ENCODE peak calls at places on chromosomes 7 and 10, in six cellular contexts. One of them, this sample, is unnamed.

GRCh38 chr10:34599401-34599800 is 215.7 kb downstream of the PARD3 start:
- DNase-seq in SHP77: no peak
- DNase-seq in epithelial cell of esophagus: no peak
- DNase-seq in EL: no peak
- DNase-seq in stimulated activated CD4-positive, alpha-beta T cell treated with anti-CD3 and anti-CD28 coated beads, Interleukin-12 subunit alpha, Interleukin-12 subunit beta, amount 100 ng/mL, for 4 hours: no peak
- DNase-seq in stromal cell of bone marrow: no peak
- DNase-seq in this sample: no peak

GRCh38 chr7:108455524-108455832 is 758 bp downstream of the NRCAM start:
- DNase-seq in SHP77: no peak
- DNase-seq in stromal cell of bone marrow: no peak
- DNase-seq in stimulated activated CD4-positive, alpha-beta T cell treated with anti-CD3 and anti-CD28 coated beads, Interleukin-12 subunit alpha, Interleukin-12 subunit beta, amount 100 ng/mL, for 4 hours: no peak
- DNase-seq in EL: no peak
- DNase-seq in epithelial cell of esophagus: peak
- DNase-seq in this sample: no peak

GRCh38 chr10:112622786-112623185 is 175.8 kb downstream of the VTI1A start:
- DNase-seq in stromal cell of bone marrow: peak
- DNase-seq in epithelial cell of esophagus: no peak
- DNase-seq in EL: no peak
- DNase-seq in stimulated activated CD4-positive, alpha-beta T cell treated with anti-CD3 and anti-CD28 coated beads, Interleukin-12 subunit alpha, Interleukin-12 subunit beta, amount 100 ng/mL, for 4 hours: no peak
- DNase-seq in SHP77: no peak
- DNase-seq in this sample: no peak

GRCh38 chr10:42875792-42876191 is 93.2 kb downstream of the BMS1 start:
- DNase-seq in SHP77: peak
- DNase-seq in EL: peak
- DNase-seq in epithelial cell of esophagus: no peak
- DNase-seq in stimulated activated CD4-positive, alpha-beta T cell treated with anti-CD3 and anti-CD28 coated beads, Interleukin-12 subunit alpha, Interleukin-12 subunit beta, amount 100 ng/mL, for 4 hours: no peak
- DNase-seq in stromal cell of bone marrow: no peak
- DNase-seq in this sample: no peak

GRCh38 chr7:56097700-56098099 is 4.9 kb upstream of the PHKG1 start:
- DNase-seq in stimulated activated CD4-positive, alpha-beta T cell treated with anti-CD3 and anti-CD28 coated beads, Interleukin-12 subunit alpha, Interleukin-12 subunit beta, amount 100 ng/mL, for 4 hours: no peak
- DNase-seq in stromal cell of bone marrow: peak
- DNase-seq in EL: peak
- DNase-seq in SHP77: no peak
- DNase-seq in epithelial cell of esophagus: no peak
- DNase-seq in this sample: peak

GRCh38 chr10:33412261-33413092 is 78.0 kb upstream of the NRP1 start:
- DNase-seq in epithelial cell of esophagus: peak
- DNase-seq in stimulated activated CD4-positive, alpha-beta T cell treated with anti-CD3 and anti-CD28 coated beads, Interleukin-12 subunit alpha, Interleukin-12 subunit beta, amount 100 ng/mL, for 4 hours: no peak
- DNase-seq in SHP77: no peak
- DNase-seq in EL: peak
- DNase-seq in stromal cell of bone marrow: peak
- DNase-seq in this sample: peak

GRCh38 chr10:4195214-4195613 is 410.2 kb upstream of the KLF6 start:
- DNase-seq in stimulated activated CD4-positive, alpha-beta T cell treated with anti-CD3 and anti-CD28 coated beads, Interleukin-12 subunit alpha, Interleukin-12 subunit beta, amount 100 ng/mL, for 4 hours: no peak
- DNase-seq in epithelial cell of esophagus: peak
- DNase-seq in stromal cell of bone marrow: peak
- DNase-seq in SHP77: no peak
- DNase-seq in EL: peak
- DNase-seq in this sample: no peak

GRCh38 chr10:56596257-56596656 is 235.2 kb upstream of the ZWINT start:
- DNase-seq in epithelial cell of esophagus: no peak
- DNase-seq in stromal cell of bone marrow: no peak
- DNase-seq in stimulated activated CD4-positive, alpha-beta T cell treated with anti-CD3 and anti-CD28 coated beads, Interleukin-12 subunit alpha, Interleukin-12 subunit beta, amount 100 ng/mL, for 4 hours: no peak
- DNase-seq in EL: no peak
- DNase-seq in SHP77: no peak
- DNase-seq in this sample: no peak

GRCh38 chr10:93894516-93895378 is 969 bp downstream of the SLC35G1 start:
- DNase-seq in SHP77: no peak
- DNase-seq in epithelial cell of esophagus: no peak
- DNase-seq in stimulated activated CD4-positive, alpha-beta T cell treated with anti-CD3 and anti-CD28 coated beads, Interleukin-12 subunit alpha, Interleukin-12 subunit beta, amount 100 ng/mL, for 4 hours: no peak
- DNase-seq in stromal cell of bone marrow: no peak
- DNase-seq in EL: peak
- DNase-seq in this sample: no peak

GRCh38 chr7:129831424-129832058 is 121.2 kb downstream of the UBE2H start:
- DNase-seq in SHP77: no peak
- DNase-seq in stimulated activated CD4-positive, alpha-beta T cell treated with anti-CD3 and anti-CD28 coated beads, Interleukin-12 subunit alpha, Interleukin-12 subunit beta, amount 100 ng/mL, for 4 hours: no peak
- DNase-seq in stromal cell of bone marrow: no peak
- DNase-seq in epithelial cell of esophagus: peak
- DNase-seq in EL: peak
- DNase-seq in this sample: no peak

GRCh38 chr10:45204954-45205775 is 110.2 kb downstream of the OR13A1 start:
- DNase-seq in EL: no peak
- DNase-seq in stimulated activated CD4-positive, alpha-beta T cell treated with anti-CD3 and anti-CD28 coated beads, Interleukin-12 subunit alpha, Interleukin-12 subunit beta, amount 100 ng/mL, for 4 hours: no peak
- DNase-seq in stromal cell of bone marrow: no peak
- DNase-seq in epithelial cell of esophagus: no peak
- DNase-seq in SHP77: no peak
- DNase-seq in this sample: no peak

GRCh38 chr10:86349940-86350630 is 16.5 kb downstream of the GRID1 start:
- DNase-seq in EL: no peak
- DNase-seq in stromal cell of bone marrow: no peak
- DNase-seq in SHP77: no peak
- DNase-seq in stimulated activated CD4-positive, alpha-beta T cell treated with anti-CD3 and anti-CD28 coated beads, Interleukin-12 subunit alpha, Interleukin-12 subunit beta, amount 100 ng/mL, for 4 hours: no peak
- DNase-seq in epithelial cell of esophagus: no peak
- DNase-seq in this sample: peak

GRCh38 chr7:45662540-45663166 is 88.5 kb downstream of the ADCY1 start:
- DNase-seq in stimulated activated CD4-positive, alpha-beta T cell treated with anti-CD3 and anti-CD28 coated beads, Interleukin-12 subunit alpha, Interleukin-12 subunit beta, amount 100 ng/mL, for 4 hours: no peak
- DNase-seq in EL: no peak
- DNase-seq in SHP77: no peak
- DNase-seq in epithelial cell of esophagus: no peak
- DNase-seq in stromal cell of bone marrow: no peak
- DNase-seq in this sample: no peak

GRCh38 chr7:41170466-41170865 is 532.4 kb downstream of the INHBA start:
- DNase-seq in epithelial cell of esophagus: no peak
- DNase-seq in SHP77: no peak
- DNase-seq in stromal cell of bone marrow: no peak
- DNase-seq in EL: no peak
- DNase-seq in stimulated activated CD4-positive, alpha-beta T cell treated with anti-CD3 and anti-CD28 coated beads, Interleukin-12 subunit alpha, Interleukin-12 subunit beta, amount 100 ng/mL, for 4 hours: no peak
- DNase-seq in this sample: no peak

GRCh38 chr10:97701438-97702064 is 12.0 kb upstream of the MARVELD1 start:
- DNase-seq in EL: peak
- DNase-seq in epithelial cell of esophagus: peak
- DNase-seq in SHP77: peak
- DNase-seq in stromal cell of bone marrow: peak
- DNase-seq in stimulated activated CD4-positive, alpha-beta T cell treated with anti-CD3 and anti-CD28 coated beads, Interleukin-12 subunit alpha, Interleukin-12 subunit beta, amount 100 ng/mL, for 4 hours: peak
- DNase-seq in this sample: no peak

GRCh38 chr10:10803273-10803672 is 214.4 kb upstream of the CELF2 start:
- DNase-seq in stromal cell of bone marrow: peak
- DNase-seq in stimulated activated CD4-positive, alpha-beta T cell treated with anti-CD3 and anti-CD28 coated beads, Interleukin-12 subunit alpha, Interleukin-12 subunit beta, amount 100 ng/mL, for 4 hours: no peak
- DNase-seq in SHP77: no peak
- DNase-seq in epithelial cell of esophagus: no peak
- DNase-seq in EL: no peak
- DNase-seq in this sample: peak

GRCh38 chr10:115402690-115403089 is 309.5 kb downstream of the ATRNL1 start:
- DNase-seq in epithelial cell of esophagus: peak
- DNase-seq in stimulated activated CD4-positive, alpha-beta T cell treated with anti-CD3 and anti-CD28 coated beads, Interleukin-12 subunit alpha, Interleukin-12 subunit beta, amount 100 ng/mL, for 4 hours: no peak
- DNase-seq in stromal cell of bone marrow: peak
- DNase-seq in SHP77: no peak
- DNase-seq in EL: peak
- DNase-seq in this sample: no peak

GRCh38 chr10:94131885-94132284 is 138.2 kb downstream of the PLCE1 start:
- DNase-seq in EL: peak
- DNase-seq in stromal cell of bone marrow: no peak
- DNase-seq in stimulated activated CD4-positive, alpha-beta T cell treated with anti-CD3 and anti-CD28 coated beads, Interleukin-12 subunit alpha, Interleukin-12 subunit beta, amount 100 ng/mL, for 4 hours: no peak
- DNase-seq in epithelial cell of esophagus: peak
- DNase-seq in SHP77: no peak
- DNase-seq in this sample: no peak

GRCh38 chr7:954330-955238 is at the start of gene ADAP1:
- DNase-seq in EL: peak
- DNase-seq in SHP77: no peak
- DNase-seq in stromal cell of bone marrow: no peak
- DNase-seq in stimulated activated CD4-positive, alpha-beta T cell treated with anti-CD3 and anti-CD28 coated beads, Interleukin-12 subunit alpha, Interleukin-12 subunit beta, amount 100 ng/mL, for 4 hours: peak
- DNase-seq in epithelial cell of esophagus: peak
- DNase-seq in this sample: peak

GRCh38 chr7:6306471-6306870 is 34.0 kb upstream of the CYTH3 start:
- DNase-seq in EL: peak
- DNase-seq in SHP77: peak
- DNase-seq in stromal cell of bone marrow: no peak
- DNase-seq in epithelial cell of esophagus: peak
- DNase-seq in stimulated activated CD4-positive, alpha-beta T cell treated with anti-CD3 and anti-CD28 coated beads, Interleukin-12 subunit alpha, Interleukin-12 subunit beta, amount 100 ng/mL, for 4 hours: no peak
- DNase-seq in this sample: no peak

GRCh38 chr10:78947226-78947625 is 121.5 kb upstream of the ZMIZ1 start:
- DNase-seq in stimulated activated CD4-positive, alpha-beta T cell treated with anti-CD3 and anti-CD28 coated beads, Interleukin-12 subunit alpha, Interleukin-12 subunit beta, amount 100 ng/mL, for 4 hours: no peak
- DNase-seq in epithelial cell of esophagus: peak
- DNase-seq in EL: no peak
- DNase-seq in SHP77: peak
- DNase-seq in stromal cell of bone marrow: no peak
- DNase-seq in this sample: no peak

GRCh38 chr7:137916980-137917645 is 70.3 kb upstream of the DGKI start:
- DNase-seq in epithelial cell of esophagus: no peak
- DNase-seq in stimulated activated CD4-positive, alpha-beta T cell treated with anti-CD3 and anti-CD28 coated beads, Interleukin-12 subunit alpha, Interleukin-12 subunit beta, amount 100 ng/mL, for 4 hours: no peak
- DNase-seq in stromal cell of bone marrow: no peak
- DNase-seq in EL: no peak
- DNase-seq in SHP77: no peak
- DNase-seq in this sample: no peak

GRCh38 chr10:121158988-121159579 is 307.9 kb downstream of the WDR11 start:
- DNase-seq in epithelial cell of esophagus: peak
- DNase-seq in EL: no peak
- DNase-seq in stimulated activated CD4-positive, alpha-beta T cell treated with anti-CD3 and anti-CD28 coated beads, Interleukin-12 subunit alpha, Interleukin-12 subunit beta, amount 100 ng/mL, for 4 hours: no peak
- DNase-seq in SHP77: no peak
- DNase-seq in stromal cell of bone marrow: no peak
- DNase-seq in this sample: no peak

GRCh38 chr10:122348512-122348911 is 26.0 kb upstream of the PLEKHA1 start:
- DNase-seq in stromal cell of bone marrow: no peak
- DNase-seq in epithelial cell of esophagus: peak
- DNase-seq in SHP77: no peak
- DNase-seq in stimulated activated CD4-positive, alpha-beta T cell treated with anti-CD3 and anti-CD28 coated beads, Interleukin-12 subunit alpha, Interleukin-12 subunit beta, amount 100 ng/mL, for 4 hours: no peak
- DNase-seq in EL: no peak
- DNase-seq in this sample: no peak

GRCh38 chr7:28564755-28565374 is 152.5 kb downstream of the CREB5 start:
- DNase-seq in epithelial cell of esophagus: no peak
- DNase-seq in stromal cell of bone marrow: peak
- DNase-seq in stimulated activated CD4-positive, alpha-beta T cell treated with anti-CD3 and anti-CD28 coated beads, Interleukin-12 subunit alpha, Interleukin-12 subunit beta, amount 100 ng/mL, for 4 hours: no peak
- DNase-seq in EL: no peak
- DNase-seq in SHP77: no peak
- DNase-seq in this sample: no peak

GRCh38 chr7:147311332-147311731 is 1194.7 kb downstream of the CNTNAP2 start:
- DNase-seq in stromal cell of bone marrow: no peak
- DNase-seq in stimulated activated CD4-positive, alpha-beta T cell treated with anti-CD3 and anti-CD28 coated beads, Interleukin-12 subunit alpha, Interleukin-12 subunit beta, amount 100 ng/mL, for 4 hours: no peak
- DNase-seq in EL: peak
- DNase-seq in epithelial cell of esophagus: no peak
- DNase-seq in SHP77: no peak
- DNase-seq in this sample: no peak

GRCh38 chr10:74058658-74059057 is 60.7 kb downstream of the VCL start:
- DNase-seq in stromal cell of bone marrow: no peak
- DNase-seq in SHP77: no peak
- DNase-seq in epithelial cell of esophagus: peak
- DNase-seq in EL: no peak
- DNase-seq in stimulated activated CD4-positive, alpha-beta T cell treated with anti-CD3 and anti-CD28 coated beads, Interleukin-12 subunit alpha, Interleukin-12 subunit beta, amount 100 ng/mL, for 4 hours: no peak
- DNase-seq in this sample: no peak

GRCh38 chr10:72812798-72813430 is 80.6 kb upstream of the OIT3 start:
- DNase-seq in EL: peak
- DNase-seq in stimulated activated CD4-positive, alpha-beta T cell treated with anti-CD3 and anti-CD28 coated beads, Interleukin-12 subunit alpha, Interleukin-12 subunit beta, amount 100 ng/mL, for 4 hours: no peak
- DNase-seq in stromal cell of bone marrow: peak
- DNase-seq in epithelial cell of esophagus: peak
- DNase-seq in SHP77: no peak
- DNase-seq in this sample: no peak

GRCh38 chr10:533611-534566 is 155.6 kb downstream of the DIP2C start:
- DNase-seq in stromal cell of bone marrow: no peak
- DNase-seq in epithelial cell of esophagus: no peak
- DNase-seq in EL: no peak
- DNase-seq in stimulated activated CD4-positive, alpha-beta T cell treated with anti-CD3 and anti-CD28 coated beads, Interleukin-12 subunit alpha, Interleukin-12 subunit beta, amount 100 ng/mL, for 4 hours: no peak
- DNase-seq in SHP77: no peak
- DNase-seq in this sample: no peak

GRCh38 chr10:103282961-103283360 is 6.0 kb downstream of the INA start:
- DNase-seq in EL: no peak
- DNase-seq in stimulated activated CD4-positive, alpha-beta T cell treated with anti-CD3 and anti-CD28 coated beads, Interleukin-12 subunit alpha, Interleukin-12 subunit beta, amount 100 ng/mL, for 4 hours: no peak
- DNase-seq in epithelial cell of esophagus: no peak
- DNase-seq in SHP77: no peak
- DNase-seq in stromal cell of bone marrow: no peak
- DNase-seq in this sample: no peak

GRCh38 chr10:58384095-58384494 is 1.1 kb upstream of the TFAM start:
- DNase-seq in stimulated activated CD4-positive, alpha-beta T cell treated with anti-CD3 and anti-CD28 coated beads, Interleukin-12 subunit alpha, Interleukin-12 subunit beta, amount 100 ng/mL, for 4 hours: no peak
- DNase-seq in SHP77: no peak
- DNase-seq in epithelial cell of esophagus: no peak
- DNase-seq in stromal cell of bone marrow: no peak
- DNase-seq in EL: no peak
- DNase-seq in this sample: no peak

GRCh38 chr10:110577056-110577455 is 9.6 kb downstream of the SMC3 start:
- DNase-seq in SHP77: no peak
- DNase-seq in stimulated activated CD4-positive, alpha-beta T cell treated with anti-CD3 and anti-CD28 coated beads, Interleukin-12 subunit alpha, Interleukin-12 subunit beta, amount 100 ng/mL, for 4 hours: no peak
- DNase-seq in stromal cell of bone marrow: no peak
- DNase-seq in epithelial cell of esophagus: no peak
- DNase-seq in EL: peak
- DNase-seq in this sample: no peak

GRCh38 chr7:3043544-3044395 is at the start of gene CARD11:
- DNase-seq in stromal cell of bone marrow: no peak
- DNase-seq in epithelial cell of esophagus: peak
- DNase-seq in stimulated activated CD4-positive, alpha-beta T cell treated with anti-CD3 and anti-CD28 coated beads, Interleukin-12 subunit alpha, Interleukin-12 subunit beta, amount 100 ng/mL, for 4 hours: peak
- DNase-seq in EL: no peak
- DNase-seq in SHP77: no peak
- DNase-seq in this sample: no peak

GRCh38 chr7:1071731-1072254 is 16.1 kb upstream of the GPER1 start:
- DNase-seq in epithelial cell of esophagus: no peak
- DNase-seq in EL: no peak
- DNase-seq in stimulated activated CD4-positive, alpha-beta T cell treated with anti-CD3 and anti-CD28 coated beads, Interleukin-12 subunit alpha, Interleukin-12 subunit beta, amount 100 ng/mL, for 4 hours: no peak
- DNase-seq in SHP77: no peak
- DNase-seq in stromal cell of bone marrow: no peak
- DNase-seq in this sample: no peak

GRCh38 chr7:47298636-47299035 is 283.3 kb downstream of the TNS3 start:
- DNase-seq in SHP77: no peak
- DNase-seq in stimulated activated CD4-positive, alpha-beta T cell treated with anti-CD3 and anti-CD28 coated beads, Interleukin-12 subunit alpha, Interleukin-12 subunit beta, amount 100 ng/mL, for 4 hours: no peak
- DNase-seq in EL: no peak
- DNase-seq in epithelial cell of esophagus: no peak
- DNase-seq in stromal cell of bone marrow: no peak
- DNase-seq in this sample: no peak

GRCh38 chr7:34158311-34158710 is 253.0 kb downstream of the BMPER start:
- DNase-seq in stimulated activated CD4-positive, alpha-beta T cell treated with anti-CD3 and anti-CD28 coated beads, Interleukin-12 subunit alpha, Interleukin-12 subunit beta, amount 100 ng/mL, for 4 hours: no peak
- DNase-seq in epithelial cell of esophagus: no peak
- DNase-seq in SHP77: peak
- DNase-seq in EL: no peak
- DNase-seq in stromal cell of bone marrow: peak
- DNase-seq in this sample: peak

GRCh38 chr7:106110238-106110560 is 1.9 kb downstream of the SYPL1 start:
- DNase-seq in SHP77: no peak
- DNase-seq in EL: peak
- DNase-seq in stromal cell of bone marrow: no peak
- DNase-seq in epithelial cell of esophagus: peak
- DNase-seq in stimulated activated CD4-positive, alpha-beta T cell treated with anti-CD3 and anti-CD28 coated beads, Interleukin-12 subunit alpha, Interleukin-12 subunit beta, amount 100 ng/mL, for 4 hours: no peak
- DNase-seq in this sample: no peak